ENCODE peak calls at places on chromosomes 7 and 10, in four cellular contexts. One of them, this sample, is unnamed.

GRCh38 chr7:119959811-119960210 is 313.2 kb upstream of the KCND2 start:
- DNase-seq in HFFc6: peak
- DNase-seq in WTC11: no peak
- DNase-seq in epithelial cell of esophagus: peak
- DNase-seq in this sample: no peak

GRCh38 chr7:14233898-14234174 is 244.4 kb upstream of the ETV1 start:
- DNase-seq in HFFc6: no peak
- DNase-seq in epithelial cell of esophagus: no peak
- DNase-seq in WTC11: no peak
- DNase-seq in this sample: no peak

GRCh38 chr7:120989571-120990220 is 1.2 kb downstream of the CPED1 start:
- DNase-seq in WTC11: no peak
- DNase-seq in HFFc6: no peak
- DNase-seq in epithelial cell of esophagus: no peak
- DNase-seq in this sample: no peak

GRCh38 chr7:24980695-24981543 is 941 bp upstream of the OSBPL3 start:
- DNase-seq in epithelial cell of esophagus: peak
- DNase-seq in HFFc6: peak
- DNase-seq in WTC11: no peak
- DNase-seq in this sample: no peak

GRCh38 chr10:104559935-104560334 is 81.2 kb upstream of the SORCS3 start:
- DNase-seq in WTC11: no peak
- DNase-seq in HFFc6: no peak
- DNase-seq in epithelial cell of esophagus: peak
- DNase-seq in this sample: no peak

GRCh38 chr7:98200364-98200763 is 10.9 kb upstream of the BHLHA15 start:
- DNase-seq in epithelial cell of esophagus: no peak
- DNase-seq in HFFc6: no peak
- DNase-seq in WTC11: no peak
- DNase-seq in this sample: no peak

GRCh38 chr10:22537810-22538209 is 176.6 kb downstream of the PIP4K2A start:
- DNase-seq in epithelial cell of esophagus: no peak
- DNase-seq in HFFc6: no peak
- DNase-seq in WTC11: no peak
- DNase-seq in this sample: no peak

GRCh38 chr7:52639126-52639525 is 396.3 kb upstream of the POM121L12 start:
- DNase-seq in WTC11: no peak
- DNase-seq in epithelial cell of esophagus: no peak
- DNase-seq in HFFc6: no peak
- DNase-seq in this sample: no peak

GRCh38 chr7:92987543-92987942 is 130.2 kb downstream of the SAMD9 start:
- DNase-seq in epithelial cell of esophagus: peak
- DNase-seq in HFFc6: peak
- DNase-seq in WTC11: no peak
- DNase-seq in this sample: no peak

This sample was measured in central memory CD8-positive, alpha-beta T cell.